ENCODE peak calls at places on chromosomes 13 and 19, in nine cellular contexts. T is CD8-positive, alpha-beta T cell; Z is AG09309; A is pancreas; R is HFFc6; Q is HFF-Myc; I is esophagus squamous epithelium; Y is keratinocyte; O is heart left ventricle. B is an unnamed sample.

GRCh38 chr13:27476943-27477681 is 26.7 kb upstream of the MTIF3 start:
- DNase-seq in T (no peak), Z (no peak), A (peak; percentile 68), R (peak; percentile 29), Q (no peak), I (no peak), Y (no peak), O (no peak), B (peak; percentile 25)

GRCh38 chr19:12828494-12828893 is 5.9 kb downstream of the RTBDN start:
- DNase-seq in T (no peak), Z (no peak), A (peak; percentile 62), R (no peak), Q (no peak), I (no peak), Y (no peak), O (no peak), B (no peak)

GRCh38 chr19:44607049-44607448 is 6.3 kb upstream of the IGSF23 start:
- DNase-seq in T (no peak), Z (no peak), A (no peak), R (no peak), Q (no peak), I (no peak), Y (no peak), O (no peak), B (peak; percentile 37)

GRCh38 chr19:32692727-32693061 is 1.1 kb downstream of the NUDT19 start:
- DNase-seq in T (no peak), Z (no peak), A (no peak), R (no peak), Q (no peak), I (no peak), Y (no peak), O (no peak), B (peak; percentile 41)

GRCh38 chr13:106562301-106562700 is 5.6 kb downstream of the ARGLU1 start:
- DNase-seq in T (no peak), Z (no peak), A (no peak), R (no peak), Q (no peak), I (no peak), Y (no peak), O (no peak), B (no peak)

GRCh38 chr19:8487137-8487851 is 15.1 kb downstream of the PRAM1 start:
- DNase-seq in T (peak; percentile 83), Z (no peak), A (peak; percentile 44), R (no peak), Q (no peak), I (no peak), Y (no peak), O (peak; percentile 64), B (peak; percentile 100)

GRCh38 chr13:24279267-24279666 is 30.1 kb upstream of the C1QTNF9 start:
- DNase-seq in T (no peak), Z (no peak), A (no peak), R (no peak), Q (no peak), I (no peak), Y (no peak), O (no peak), B (no peak)

GRCh38 chr13:41633776-41634175 is 176.4 kb downstream of the RGCC start:
- DNase-seq in T (no peak), Z (no peak), A (no peak), R (no peak), Q (no peak), I (no peak), Y (no peak), O (no peak), B (no peak)

GRCh38 chr19:16069813-16070365 is 6.4 kb upstream of the TPM4 start:
- DNase-seq in T (no peak), Z (no peak), A (no peak), R (no peak), Q (no peak), I (no peak), Y (no peak), O (no peak), B (no peak)

GRCh38 chr19:55590621-55591020 is 8.7 kb downstream of the FIZ1 start:
- DNase-seq in T (no peak), Z (no peak), A (no peak), R (no peak), Q (no peak), I (no peak), Y (no peak), O (no peak), B (peak; percentile 25)

GRCh38 chr13:88908896-88909535 is 1237.8 kb downstream of the SLITRK5 start:
- DNase-seq in T (no peak), Z (no peak), A (no peak), R (no peak), Q (no peak), I (no peak), Y (no peak), O (peak; percentile 26), B (no peak)

GRCh38 chr19:30649934-30650614 is 277.9 kb downstream of the ZNF536 start:
- DNase-seq in T (peak; percentile 39), Z (no peak), A (no peak), R (peak; percentile 34), Q (peak; percentile 19), I (no peak), Y (no peak), O (no peak), B (peak; percentile 57)

GRCh38 chr13:76164290-76164689 is 528.2 kb downstream of the LMO7 start:
- DNase-seq in T (no peak), Z (no peak), A (no peak), R (no peak), Q (no peak), I (no peak), Y (no peak), O (no peak), B (no peak)

DNA sequence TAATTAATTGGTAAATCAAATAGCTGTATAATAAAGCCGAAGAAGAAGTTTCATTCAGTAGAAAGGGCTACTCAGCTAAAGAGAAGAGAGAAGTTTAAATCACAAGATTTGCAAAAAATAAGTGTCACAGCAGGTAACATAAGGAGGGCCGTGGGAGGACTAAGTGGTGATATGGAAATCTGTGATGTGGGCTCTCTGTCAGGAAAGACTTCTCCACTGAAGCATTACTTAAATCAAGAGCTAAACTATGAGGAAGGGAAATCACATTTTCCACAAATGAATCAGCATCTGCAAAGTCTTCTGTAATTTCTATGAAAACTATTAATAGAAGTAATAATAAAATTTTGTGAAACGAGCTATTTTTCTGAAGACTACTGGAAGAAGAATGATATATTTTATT is 153.8 kb downstream of the PCDH9 start:
- DNase-seq in T (no peak), Z (no peak), A (no peak), R (no peak), Q (no peak), I (no peak), Y (no peak), O (no peak), B (no peak)
- TF ChIP-seq CTCF in T (no peak), Z (no peak), A (no peak), R (no peak), Q (no peak), I (no peak), Y (no peak), O (no peak), B (no peak)

DNA sequence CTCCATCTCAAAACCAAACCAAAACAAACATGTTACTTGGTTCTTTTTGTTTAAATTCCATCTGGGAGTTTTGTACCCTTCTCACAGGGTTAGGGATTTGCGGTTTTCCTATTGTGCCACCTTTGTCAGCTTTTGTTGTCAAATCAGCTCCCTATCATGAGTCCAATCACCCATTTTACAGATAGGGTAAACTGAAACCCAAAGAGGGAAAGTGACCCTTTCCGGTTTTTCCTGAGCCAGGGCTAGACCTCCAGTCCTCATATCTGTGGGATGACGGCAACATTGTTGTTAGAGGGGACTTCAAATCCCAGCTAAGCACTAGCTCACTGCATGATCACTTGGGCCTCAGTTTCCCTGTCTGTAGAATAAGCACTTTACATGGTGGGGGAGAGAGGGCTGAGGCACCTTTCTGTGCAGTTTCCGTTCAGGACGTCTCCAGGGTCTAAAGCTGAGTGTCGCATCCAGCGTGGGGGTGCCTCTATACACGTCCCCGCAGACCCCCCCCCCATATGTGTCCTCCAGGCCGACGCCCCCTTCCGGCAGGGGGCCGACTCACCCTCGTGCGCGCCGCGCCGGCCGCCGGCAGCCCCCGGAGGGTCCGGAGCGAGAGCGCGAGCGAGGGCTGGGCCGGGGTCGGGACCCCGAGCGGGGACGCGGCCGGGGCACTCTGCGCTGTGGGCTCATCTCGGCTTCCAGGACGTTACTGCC is 3.9 kb downstream of the CCDC194 start:
- DNase-seq in T (no peak), Z (no peak), A (peak; percentile 55), R (no peak), Q (no peak), I (no peak), Y (no peak), O (no peak), B (no peak)
- TF ChIP-seq CTCF in T (no peak), Z (no peak), A (no peak), R (peak; percentile 41), Q (no peak), I (no peak), Y (no peak), O (no peak), B (no peak)

GRCh38 chr13:30802953-30803478 is 67.7 kb downstream of the ALOX5AP start:
- DNase-seq in T (peak; percentile 89), Z (no peak), A (peak; percentile 92), R (peak; percentile 66), Q (peak; percentile 35), I (peak; percentile 9), Y (no peak), O (peak; percentile 91), B (peak; percentile 85)

GRCh38 chr13:30805132-30805537 is 69.8 kb downstream of the ALOX5AP start:
- DNase-seq in T (no peak), Z (no peak), A (no peak), R (no peak), Q (no peak), I (no peak), Y (no peak), O (no peak), B (no peak)

GRCh38 chr13:30805603-30806011 is 70.3 kb downstream of the ALOX5AP start:
- DNase-seq in T (no peak), Z (no peak), A (no peak), R (no peak), Q (no peak), I (no peak), Y (no peak), O (no peak), B (no peak)

GRCh38 chr13:30803791-30804190 is 68.4 kb downstream of the ALOX5AP start:
- DNase-seq in T (no peak), Z (no peak), A (no peak), R (no peak), Q (no peak), I (no peak), Y (no peak), O (no peak), B (no peak)

GRCh38 chr13:30804474-30804873 is 69.1 kb downstream of the ALOX5AP start:
- DNase-seq in T (no peak), Z (no peak), A (no peak), R (no peak), Q (no peak), I (no peak), Y (no peak), O (no peak), B (no peak)
- TF ChIP-seq CTCF in T (no peak), Z (peak; percentile 36), A (no peak), R (peak; percentile 66), Q (peak; percentile 31), I (no peak), Y (no peak), O (no peak), B (no peak)

DNA sequence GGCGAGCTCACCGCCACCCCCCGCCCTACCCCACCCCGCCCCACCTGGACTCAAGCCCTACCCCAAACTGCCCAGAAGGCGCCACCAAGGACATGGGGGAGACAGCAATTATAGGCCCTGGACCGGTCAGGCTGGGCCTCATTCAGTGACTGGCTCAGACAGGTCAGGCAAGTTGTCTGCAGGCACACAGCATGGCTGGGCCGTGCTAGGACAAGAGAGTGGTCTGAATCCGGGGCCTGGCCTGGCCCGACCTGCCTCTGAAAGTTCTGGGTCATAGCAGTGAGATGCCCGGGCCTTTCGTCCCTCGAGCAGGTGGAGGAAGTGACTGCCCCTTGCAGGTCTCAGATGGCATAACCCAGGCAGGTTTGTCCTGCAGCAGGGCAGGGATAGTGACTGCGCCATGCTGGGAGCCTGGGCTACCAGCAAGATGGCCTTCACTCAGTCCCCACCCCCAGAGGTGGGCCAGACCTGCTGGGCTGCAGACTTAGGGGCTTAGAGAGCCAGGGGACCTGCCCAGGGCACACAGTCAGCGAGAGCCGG is 21.0 kb downstream of the COMP start:
- DNase-seq in T (no peak), Z (no peak), A (no peak), R (no peak), Q (no peak), I (no peak), Y (no peak), O (no peak), B (no peak)
- TF ChIP-seq CTCF in T (no peak), Z (no peak), A (no peak), R (no peak), Q (no peak), I (no peak), Y (no peak), O (no peak), B (no peak)

B was measured in NB4.